ENCODE peak calls at places on chromosomes 16 and 17, in four cellular contexts. One of them, this sample, is unnamed.

GRCh38 chr16:50802000-50802399 is 60.1 kb downstream of the CYLD start:
- DNase-seq in GM23248: peak
- DNase-seq in psoas muscle: no peak
- DNase-seq in cardiac muscle cell: peak
- DNase-seq in this sample: no peak

GRCh38 chr17:57984936-57985674 is 2.9 kb downstream of the VEZF1 start:
- DNase-seq in GM23248: peak
- DNase-seq in psoas muscle: no peak
- DNase-seq in cardiac muscle cell: no peak
- DNase-seq in this sample: no peak

GRCh38 chr16:81627024-81627423 is 152.1 kb upstream of the PLCG2 start:
- DNase-seq in GM23248: peak
- DNase-seq in psoas muscle: no peak
- DNase-seq in cardiac muscle cell: no peak
- DNase-seq in this sample: no peak

GRCh38 chr17:81912441-81913309 is 1.5 kb upstream of the PCYT2 start:
- DNase-seq in GM23248: no peak
- DNase-seq in psoas muscle: no peak
- DNase-seq in cardiac muscle cell: no peak
- DNase-seq in this sample: no peak

GRCh38 chr17:6279659-6280058 is 155.3 kb downstream of the AIPL1 start:
- DNase-seq in GM23248: no peak
- DNase-seq in psoas muscle: no peak
- DNase-seq in cardiac muscle cell: no peak
- DNase-seq in this sample: no peak

GRCh38 chr16:8199390-8199789 is 390.9 kb downstream of the TMEM114 start:
- DNase-seq in GM23248: no peak
- DNase-seq in psoas muscle: no peak
- DNase-seq in cardiac muscle cell: no peak
- DNase-seq in this sample: no peak

GRCh38 chr16:17177242-17177967 is 293.4 kb downstream of the XYLT1 start:
- DNase-seq in GM23248: peak
- DNase-seq in psoas muscle: no peak
- DNase-seq in cardiac muscle cell: no peak
- DNase-seq in this sample: no peak

GRCh38 chr17:44308865-44309264 is 464 bp downstream of the RUNDC3A start:
- DNase-seq in GM23248: no peak
- DNase-seq in psoas muscle: no peak
- DNase-seq in cardiac muscle cell: no peak
- DNase-seq in this sample: no peak

GRCh38 chr17:2897605-2898004 is 101.4 kb downstream of the RAP1GAP2 start:
- DNase-seq in GM23248: no peak
- DNase-seq in psoas muscle: no peak
- DNase-seq in cardiac muscle cell: no peak
- DNase-seq in this sample: no peak

GRCh38 chr17:2894782-2895181 is 98.5 kb downstream of the RAP1GAP2 start:
- DNase-seq in GM23248: no peak
- DNase-seq in psoas muscle: no peak
- DNase-seq in cardiac muscle cell: no peak
- DNase-seq in this sample: no peak

GRCh38 chr17:2889256-2889655 is 93.0 kb downstream of the RAP1GAP2 start:
- DNase-seq in GM23248: no peak
- DNase-seq in psoas muscle: no peak
- DNase-seq in cardiac muscle cell: no peak
- DNase-seq in this sample: no peak

GRCh38 chr17:2893422-2893914 is 97.2 kb downstream of the RAP1GAP2 start:
- DNase-seq in GM23248: no peak
- DNase-seq in psoas muscle: no peak
- DNase-seq in cardiac muscle cell: no peak
- DNase-seq in this sample: no peak

DNA sequence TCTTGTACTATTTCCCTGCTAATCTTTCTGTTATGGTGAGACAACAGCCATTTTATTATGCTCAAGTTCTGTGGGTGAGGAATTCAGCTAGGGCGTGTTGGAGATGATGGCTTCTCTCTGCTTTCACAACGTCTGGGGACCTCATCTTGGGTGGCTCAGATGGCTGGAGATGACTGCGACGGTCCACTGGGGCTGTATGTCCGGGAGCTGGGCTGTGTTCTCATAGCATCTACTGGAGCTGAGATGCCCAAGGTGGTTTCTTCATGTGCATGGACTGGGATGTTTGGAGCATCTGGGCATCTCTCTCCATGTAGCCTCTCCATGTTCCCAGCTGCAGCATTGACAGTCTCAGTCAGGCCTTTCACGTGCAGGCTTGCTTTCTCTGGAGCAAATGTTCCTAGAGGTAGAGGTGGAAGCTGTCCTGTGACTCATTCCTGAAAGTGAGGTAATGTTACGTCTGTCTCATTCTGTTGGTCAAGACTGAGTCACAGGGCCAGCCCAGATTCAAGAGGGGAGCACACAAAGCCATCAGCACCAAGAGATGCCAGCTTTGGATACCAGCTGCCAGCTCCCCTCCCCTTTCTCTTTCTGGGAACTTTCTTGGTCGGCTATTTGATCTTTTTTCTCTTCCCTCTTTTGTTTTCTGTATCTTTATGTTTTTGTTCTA is 96.2 kb downstream of the RAP1GAP2 start:
- DNase-seq in GM23248: peak
- DNase-seq in psoas muscle: no peak
- DNase-seq in cardiac muscle cell: peak
- DNase-seq in this sample: no peak
- H3K27ac ChIP-seq in GM23248: no peak
- H3K27ac ChIP-seq in psoas muscle: no peak
- H3K27ac ChIP-seq in cardiac muscle cell: no peak
- H3K27ac ChIP-seq in this sample: no peak

GRCh38 chr17:41003926-41004325 is 4.2 kb upstream of the KRTAP3-2 start:
- DNase-seq in GM23248: no peak
- DNase-seq in psoas muscle: no peak
- DNase-seq in cardiac muscle cell: no peak
- DNase-seq in this sample: no peak
- H3K27ac ChIP-seq in GM23248: no peak
- H3K27ac ChIP-seq in psoas muscle: no peak
- H3K27ac ChIP-seq in cardiac muscle cell: no peak
- H3K27ac ChIP-seq in this sample: no peak

DNA sequence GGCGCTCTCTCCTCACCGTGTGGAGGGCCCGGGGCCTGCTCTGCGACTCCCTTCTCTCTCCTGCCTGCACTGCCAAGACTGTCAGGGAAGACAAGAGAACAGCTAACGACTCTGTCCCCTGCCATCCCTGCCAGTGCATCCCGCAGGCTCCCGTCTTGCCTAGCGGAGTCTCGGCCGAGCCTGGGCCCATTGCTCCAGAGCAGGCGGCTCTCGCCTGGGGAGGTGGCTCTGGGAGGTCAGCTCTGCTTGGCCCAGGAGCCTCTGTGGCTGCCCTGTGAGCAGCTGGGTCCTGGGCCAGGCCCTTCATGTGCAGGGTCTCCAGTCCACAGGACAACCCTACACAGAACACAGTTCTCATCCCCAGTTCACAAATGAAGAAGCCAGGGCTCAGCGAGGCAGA is 53.0 kb downstream of the WNT3 start:
- DNase-seq in GM23248: no peak
- DNase-seq in psoas muscle: no peak
- DNase-seq in cardiac muscle cell: no peak
- DNase-seq in this sample: no peak
- H3K27ac ChIP-seq in GM23248: peak
- H3K27ac ChIP-seq in psoas muscle: no peak
- H3K27ac ChIP-seq in cardiac muscle cell: no peak
- H3K27ac ChIP-seq in this sample: peak

DNA sequence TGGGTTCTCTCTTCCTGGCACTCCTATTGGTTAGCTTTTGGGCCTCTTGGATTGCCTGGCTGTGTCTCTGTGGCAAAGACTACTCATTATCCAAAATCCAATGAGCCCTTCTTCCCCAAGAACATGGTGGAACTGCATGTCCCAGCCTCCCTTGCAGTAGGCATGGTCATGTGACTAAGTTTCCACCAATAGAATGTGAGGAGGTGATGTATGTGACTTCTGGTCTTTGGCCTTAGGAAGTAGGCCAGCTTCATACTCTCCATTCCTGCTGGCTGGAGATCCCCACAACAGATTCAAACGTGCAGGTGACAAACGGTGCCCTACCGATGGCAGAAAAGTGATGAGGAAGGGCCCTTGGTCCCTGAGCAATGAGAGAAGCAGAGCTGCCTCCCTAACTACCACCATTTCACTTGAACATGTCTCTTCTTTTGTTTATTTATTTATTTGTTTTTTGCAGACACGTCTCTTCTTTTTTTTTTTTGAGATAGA is 17.3 kb upstream of the SPN start:
- DNase-seq in GM23248: no peak
- DNase-seq in psoas muscle: no peak
- DNase-seq in cardiac muscle cell: peak
- DNase-seq in this sample: no peak
- H3K27ac ChIP-seq in GM23248: no peak
- H3K27ac ChIP-seq in psoas muscle: no peak
- H3K27ac ChIP-seq in cardiac muscle cell: no peak
- H3K27ac ChIP-seq in this sample: no peak

GRCh38 chr17:80819422-80820164 is 172.0 kb upstream of the CHMP6 start:
- DNase-seq in GM23248: no peak
- DNase-seq in psoas muscle: no peak
- DNase-seq in cardiac muscle cell: no peak
- DNase-seq in this sample: no peak
- H3K27ac ChIP-seq in GM23248: no peak
- H3K27ac ChIP-seq in psoas muscle: no peak
- H3K27ac ChIP-seq in cardiac muscle cell: no peak
- H3K27ac ChIP-seq in this sample: no peak

GRCh38 chr17:17824780-17825614 is 11.8 kb downstream of the SREBF1 start:
- DNase-seq in GM23248: peak
- DNase-seq in psoas muscle: no peak
- DNase-seq in cardiac muscle cell: no peak
- DNase-seq in this sample: peak

GRCh38 chr17:17826942-17827785 is 9.6 kb downstream of the SREBF1 start:
- DNase-seq in GM23248: no peak
- DNase-seq in psoas muscle: no peak
- DNase-seq in cardiac muscle cell: no peak
- DNase-seq in this sample: no peak

GRCh38 chr17:17827826-17828621 is 8.8 kb downstream of the SREBF1 start:
- DNase-seq in GM23248: no peak
- DNase-seq in psoas muscle: no peak
- DNase-seq in cardiac muscle cell: no peak
- DNase-seq in this sample: no peak

GRCh38 chr17:17824119-17824779 is 12.5 kb downstream of the SREBF1 start:
- DNase-seq in GM23248: no peak
- DNase-seq in psoas muscle: no peak
- DNase-seq in cardiac muscle cell: no peak
- DNase-seq in this sample: no peak

DNA sequence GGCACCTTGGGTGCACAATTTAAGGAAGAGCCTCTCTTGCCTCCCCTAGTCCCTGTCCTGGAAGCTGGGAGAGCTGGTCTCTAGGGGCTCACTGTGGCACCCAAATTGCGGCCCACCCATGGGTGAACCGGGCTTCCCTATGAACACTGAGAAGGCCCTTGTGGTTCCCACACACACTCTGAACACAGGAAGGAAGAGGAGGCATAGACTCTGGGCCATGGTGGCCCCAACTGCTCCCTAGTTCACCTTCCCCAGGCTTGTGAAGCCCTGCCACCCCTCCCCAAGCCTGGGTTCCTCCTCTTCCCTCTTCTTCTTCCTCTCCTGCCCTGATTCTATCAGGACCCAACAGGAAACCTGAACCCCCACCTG is 10.5 kb downstream of the SREBF1 start:
- DNase-seq in GM23248: no peak
- DNase-seq in psoas muscle: no peak
- DNase-seq in cardiac muscle cell: no peak
- DNase-seq in this sample: no peak
- H3K27ac ChIP-seq in GM23248: no peak
- H3K27ac ChIP-seq in psoas muscle: peak
- H3K27ac ChIP-seq in cardiac muscle cell: no peak
- H3K27ac ChIP-seq in this sample: no peak

GRCh38 chr17:13346592-13346991 is 255.1 kb downstream of the HS3ST3A1 start:
- DNase-seq in GM23248: peak
- DNase-seq in psoas muscle: no peak
- DNase-seq in cardiac muscle cell: no peak
- DNase-seq in this sample: no peak
- H3K27ac ChIP-seq in GM23248: peak
- H3K27ac ChIP-seq in psoas muscle: no peak
- H3K27ac ChIP-seq in cardiac muscle cell: no peak
- H3K27ac ChIP-seq in this sample: no peak

GRCh38 chr16:72092832-72093447 is 480 bp downstream of the TXNL4B start:
- DNase-seq in GM23248: peak
- DNase-seq in psoas muscle: no peak
- DNase-seq in cardiac muscle cell: peak
- DNase-seq in this sample: no peak
- H3K27ac ChIP-seq in GM23248: peak
- H3K27ac ChIP-seq in psoas muscle: peak
- H3K27ac ChIP-seq in cardiac muscle cell: peak
- H3K27ac ChIP-seq in this sample: peak

This sample was measured in right cardiac atrium.